ENCODE peak calls at places on chromosomes 3 and 15, in ten cellular contexts. One of them, this sample, is unnamed.

GRCh38 chr3:194672876-194673275 is 885 bp upstream of the LSG1 start:
- DNase-seq in adrenal gland: no peak
- DNase-seq in IMR-90: no peak
- DNase-seq in cardiac muscle cell: no peak
- DNase-seq in GM12878: no peak
- DNase-seq in osteoblast: no peak
- DNase-seq in body of pancreas: no peak
- DNase-seq in upper lobe of right lung: no peak
- DNase-seq in psoas muscle: no peak
- DNase-seq in PC-9: no peak
- DNase-seq in this sample: no peak

GRCh38 chr3:164673738-164674137 is 404.6 kb downstream of the SI start:
- DNase-seq in adrenal gland: no peak
- DNase-seq in IMR-90: no peak
- DNase-seq in cardiac muscle cell: no peak
- DNase-seq in GM12878: no peak
- DNase-seq in osteoblast: no peak
- DNase-seq in body of pancreas: no peak
- DNase-seq in upper lobe of right lung: no peak
- DNase-seq in psoas muscle: no peak
- DNase-seq in PC-9: no peak
- DNase-seq in this sample: no peak

GRCh38 chr15:93038064-93038705 is 50.8 kb downstream of the RGMA start:
- DNase-seq in adrenal gland: no peak
- DNase-seq in IMR-90: no peak
- DNase-seq in cardiac muscle cell: no peak
- DNase-seq in GM12878: no peak
- DNase-seq in osteoblast: peak
- DNase-seq in body of pancreas: no peak
- DNase-seq in upper lobe of right lung: peak
- DNase-seq in psoas muscle: no peak
- DNase-seq in PC-9: no peak
- DNase-seq in this sample: no peak

GRCh38 chr3:101803152-101803782 is 24.3 kb downstream of the NXPE3 start:
- DNase-seq in adrenal gland: peak
- DNase-seq in IMR-90: peak
- DNase-seq in cardiac muscle cell: peak
- DNase-seq in GM12878: no peak
- DNase-seq in osteoblast: peak
- DNase-seq in body of pancreas: peak
- DNase-seq in upper lobe of right lung: no peak
- DNase-seq in psoas muscle: no peak
- DNase-seq in PC-9: peak
- DNase-seq in this sample: peak

GRCh38 chr3:186901135-186901734 is 29.1 kb upstream of the ST6GAL1 start:
- DNase-seq in adrenal gland: no peak
- DNase-seq in IMR-90: no peak
- DNase-seq in cardiac muscle cell: peak
- DNase-seq in GM12878: no peak
- DNase-seq in osteoblast: no peak
- DNase-seq in body of pancreas: no peak
- DNase-seq in upper lobe of right lung: no peak
- DNase-seq in psoas muscle: no peak
- DNase-seq in PC-9: peak
- DNase-seq in this sample: no peak

GRCh38 chr3:58299839-58300516 is 6.1 kb upstream of the RPP14 start:
- DNase-seq in adrenal gland: peak
- DNase-seq in IMR-90: peak
- DNase-seq in cardiac muscle cell: peak
- DNase-seq in GM12878: no peak
- DNase-seq in osteoblast: no peak
- DNase-seq in body of pancreas: peak
- DNase-seq in upper lobe of right lung: no peak
- DNase-seq in psoas muscle: no peak
- DNase-seq in PC-9: peak
- DNase-seq in this sample: peak

GRCh38 chr15:26235864-26236263 is 372.7 kb upstream of the ATP10A start:
- DNase-seq in adrenal gland: no peak
- DNase-seq in IMR-90: no peak
- DNase-seq in cardiac muscle cell: no peak
- DNase-seq in GM12878: no peak
- DNase-seq in osteoblast: no peak
- DNase-seq in body of pancreas: no peak
- DNase-seq in upper lobe of right lung: no peak
- DNase-seq in psoas muscle: no peak
- DNase-seq in PC-9: no peak
- DNase-seq in this sample: no peak

GRCh38 chr15:100043069-100043641 is 298.6 kb downstream of the ADAMTS17 start:
- DNase-seq in adrenal gland: peak
- DNase-seq in IMR-90: peak
- DNase-seq in cardiac muscle cell: peak
- DNase-seq in GM12878: no peak
- DNase-seq in osteoblast: no peak
- DNase-seq in body of pancreas: peak
- DNase-seq in upper lobe of right lung: no peak
- DNase-seq in psoas muscle: peak
- DNase-seq in PC-9: peak
- DNase-seq in this sample: peak

GRCh38 chr3:134211797-134212196 is 38.9 kb downstream of the RYK start:
- DNase-seq in adrenal gland: peak
- DNase-seq in IMR-90: peak
- DNase-seq in cardiac muscle cell: peak
- DNase-seq in GM12878: no peak
- DNase-seq in osteoblast: peak
- DNase-seq in body of pancreas: peak
- DNase-seq in upper lobe of right lung: no peak
- DNase-seq in psoas muscle: no peak
- DNase-seq in PC-9: no peak
- DNase-seq in this sample: no peak

GRCh38 chr3:45273681-45274515 is 47.8 kb upstream of the TMEM158 start:
- DNase-seq in adrenal gland: peak
- DNase-seq in IMR-90: peak
- DNase-seq in cardiac muscle cell: no peak
- DNase-seq in GM12878: no peak
- DNase-seq in osteoblast: peak
- DNase-seq in body of pancreas: no peak
- DNase-seq in upper lobe of right lung: no peak
- DNase-seq in psoas muscle: no peak
- DNase-seq in PC-9: peak
- DNase-seq in this sample: no peak

GRCh38 chr3:129180461-129180860 is 3.2 kb downstream of the CNBP start:
- DNase-seq in adrenal gland: peak
- DNase-seq in IMR-90: no peak
- DNase-seq in cardiac muscle cell: peak
- DNase-seq in GM12878: no peak
- DNase-seq in osteoblast: no peak
- DNase-seq in body of pancreas: no peak
- DNase-seq in upper lobe of right lung: no peak
- DNase-seq in psoas muscle: no peak
- DNase-seq in PC-9: no peak
- DNase-seq in this sample: no peak

DNA sequence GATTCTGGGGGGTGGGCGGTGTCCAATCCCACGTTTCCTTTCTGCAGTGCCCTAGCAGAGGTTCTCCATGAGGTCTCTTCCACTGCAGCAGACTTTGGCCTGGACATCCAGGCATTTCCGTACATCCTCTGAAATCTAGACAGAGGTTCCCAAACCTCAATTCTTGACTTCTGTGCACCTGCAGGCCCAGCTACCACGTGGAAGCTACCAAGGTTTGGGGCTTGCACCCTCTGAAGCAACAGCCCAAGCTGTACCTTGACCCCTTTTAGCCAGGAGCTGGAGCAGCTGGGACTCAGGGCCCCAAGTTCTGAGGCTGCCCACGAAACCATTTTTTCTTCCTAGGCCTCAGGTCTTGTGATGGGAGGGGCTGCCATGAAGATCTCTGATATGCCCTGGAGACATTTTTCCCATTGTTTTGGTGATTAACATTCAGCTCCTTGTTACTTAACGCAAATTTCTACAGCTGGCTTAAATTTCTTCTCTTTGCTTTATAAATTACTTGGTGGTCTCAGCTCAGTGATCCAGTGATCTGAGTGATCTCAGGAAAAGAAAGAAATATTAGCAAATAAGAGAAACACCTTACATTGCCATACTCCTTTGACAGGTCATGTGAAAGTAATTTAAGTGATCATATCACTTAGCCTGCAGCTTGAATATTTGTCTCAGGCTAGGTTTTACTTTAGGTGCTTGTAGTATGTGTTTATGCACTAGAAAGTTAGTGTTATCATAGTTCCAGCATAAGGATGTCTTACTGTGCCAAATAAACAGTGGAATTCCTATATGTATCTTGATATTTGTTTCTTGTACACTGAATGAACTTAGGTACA is 3.0 kb downstream of the SNAP23 start:
- DNase-seq in adrenal gland: no peak
- DNase-seq in IMR-90: no peak
- DNase-seq in cardiac muscle cell: no peak
- DNase-seq in GM12878: no peak
- DNase-seq in osteoblast: no peak
- DNase-seq in body of pancreas: no peak
- DNase-seq in upper lobe of right lung: no peak
- DNase-seq in psoas muscle: no peak
- DNase-seq in PC-9: peak
- DNase-seq in this sample: no peak
- H3K27ac ChIP-seq in adrenal gland: peak
- H3K27ac ChIP-seq in IMR-90: no peak
- H3K27ac ChIP-seq in cardiac muscle cell: no peak
- H3K27ac ChIP-seq in GM12878: peak
- H3K27ac ChIP-seq in osteoblast: no peak
- H3K27ac ChIP-seq in body of pancreas: no peak
- H3K27ac ChIP-seq in upper lobe of right lung: peak
- H3K27ac ChIP-seq in psoas muscle: peak
- H3K27ac ChIP-seq in PC-9: peak
- H3K27ac ChIP-seq in this sample: peak

GRCh38 chr3:11211531-11212300 is 57.4 kb downstream of the HRH1 start:
- DNase-seq in adrenal gland: no peak
- DNase-seq in IMR-90: peak
- DNase-seq in cardiac muscle cell: peak
- DNase-seq in GM12878: no peak
- DNase-seq in osteoblast: peak
- DNase-seq in body of pancreas: no peak
- DNase-seq in upper lobe of right lung: no peak
- DNase-seq in psoas muscle: no peak
- DNase-seq in PC-9: no peak
- DNase-seq in this sample: no peak
- TF ChIP-seq CTCF in adrenal gland: no peak
- TF ChIP-seq CTCF in IMR-90: peak
- TF ChIP-seq CTCF in cardiac muscle cell: peak
- TF ChIP-seq CTCF in GM12878: no peak
- TF ChIP-seq CTCF in osteoblast: peak
- TF ChIP-seq CTCF in body of pancreas: no peak
- TF ChIP-seq CTCF in upper lobe of right lung: no peak
- TF ChIP-seq CTCF in psoas muscle: no peak
- TF ChIP-seq CTCF in PC-9: no peak
- TF ChIP-seq CTCF in this sample: no peak

GRCh38 chr3:190182418-190183043 is 61.8 kb upstream of the P3H2 start:
- DNase-seq in adrenal gland: no peak
- DNase-seq in IMR-90: peak
- DNase-seq in cardiac muscle cell: no peak
- DNase-seq in GM12878: no peak
- DNase-seq in osteoblast: no peak
- DNase-seq in body of pancreas: no peak
- DNase-seq in upper lobe of right lung: no peak
- DNase-seq in psoas muscle: no peak
- DNase-seq in PC-9: no peak
- DNase-seq in this sample: no peak
- H3K27ac ChIP-seq in adrenal gland: no peak
- H3K27ac ChIP-seq in IMR-90: peak
- H3K27ac ChIP-seq in cardiac muscle cell: peak
- H3K27ac ChIP-seq in GM12878: no peak
- H3K27ac ChIP-seq in osteoblast: peak
- H3K27ac ChIP-seq in body of pancreas: no peak
- H3K27ac ChIP-seq in upper lobe of right lung: no peak
- H3K27ac ChIP-seq in psoas muscle: peak
- H3K27ac ChIP-seq in PC-9: no peak
- H3K27ac ChIP-seq in this sample: no peak

GRCh38 chr15:31974154-31974794 is 56.0 kb upstream of the CHRNA7 start:
- DNase-seq in adrenal gland: no peak
- DNase-seq in IMR-90: no peak
- DNase-seq in cardiac muscle cell: no peak
- DNase-seq in GM12878: no peak
- DNase-seq in osteoblast: no peak
- DNase-seq in body of pancreas: no peak
- DNase-seq in upper lobe of right lung: no peak
- DNase-seq in psoas muscle: no peak
- DNase-seq in PC-9: no peak
- DNase-seq in this sample: no peak

GRCh38 chr15:31977812-31978662 is 52.3 kb upstream of the CHRNA7 start:
- DNase-seq in adrenal gland: peak
- DNase-seq in IMR-90: peak
- DNase-seq in cardiac muscle cell: peak
- DNase-seq in GM12878: no peak
- DNase-seq in osteoblast: peak
- DNase-seq in body of pancreas: peak
- DNase-seq in upper lobe of right lung: peak
- DNase-seq in psoas muscle: no peak
- DNase-seq in PC-9: no peak
- DNase-seq in this sample: peak

GRCh38 chr15:31974855-31975421 is 55.4 kb upstream of the CHRNA7 start:
- DNase-seq in adrenal gland: peak
- DNase-seq in IMR-90: peak
- DNase-seq in cardiac muscle cell: peak
- DNase-seq in GM12878: no peak
- DNase-seq in osteoblast: no peak
- DNase-seq in body of pancreas: peak
- DNase-seq in upper lobe of right lung: no peak
- DNase-seq in psoas muscle: no peak
- DNase-seq in PC-9: no peak
- DNase-seq in this sample: peak

GRCh38 chr15:31977138-31977537 is 53.2 kb upstream of the CHRNA7 start:
- DNase-seq in adrenal gland: no peak
- DNase-seq in IMR-90: no peak
- DNase-seq in cardiac muscle cell: no peak
- DNase-seq in GM12878: no peak
- DNase-seq in osteoblast: no peak
- DNase-seq in body of pancreas: no peak
- DNase-seq in upper lobe of right lung: no peak
- DNase-seq in psoas muscle: no peak
- DNase-seq in PC-9: no peak
- DNase-seq in this sample: no peak

DNA sequence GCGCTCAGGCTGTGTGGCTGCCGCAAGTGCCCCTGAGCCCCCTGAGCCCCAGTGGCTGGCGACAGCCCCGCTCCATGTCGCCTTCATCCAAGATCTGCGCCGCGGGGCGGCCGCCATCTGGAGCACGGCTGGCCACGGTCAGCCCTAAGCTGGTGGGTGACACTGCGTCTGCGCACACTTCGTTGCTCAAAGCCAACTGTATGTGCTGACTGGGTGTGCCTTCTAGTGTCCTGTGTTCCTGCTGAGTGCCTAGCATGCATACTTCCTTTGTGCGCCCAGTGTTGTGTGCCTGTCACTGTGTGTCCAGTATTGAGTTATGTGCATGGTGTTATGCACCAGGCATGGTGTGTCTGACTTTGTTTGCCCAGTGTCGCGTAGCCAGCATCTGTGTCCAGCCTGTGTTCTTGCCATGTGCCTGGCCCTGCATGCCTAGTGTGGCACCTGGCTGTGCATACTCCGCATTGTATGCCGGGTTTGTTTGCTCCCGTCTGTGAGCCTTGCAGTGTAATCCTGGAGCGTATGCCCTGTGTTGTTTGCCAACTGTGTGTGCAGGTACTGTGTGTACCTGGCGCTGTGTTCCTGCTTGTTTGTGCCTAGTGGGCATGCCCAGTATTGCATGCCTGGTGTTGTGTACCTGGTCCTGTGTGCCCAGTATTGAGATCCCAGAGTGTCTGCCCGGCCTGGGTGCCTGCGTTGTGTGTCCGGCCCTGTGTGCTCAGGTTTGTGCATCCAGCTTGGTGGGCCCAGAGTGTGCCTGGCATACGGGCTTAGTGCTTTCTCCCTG is 54.7 kb upstream of the CHRNA7 start:
- DNase-seq in adrenal gland: no peak
- DNase-seq in IMR-90: no peak
- DNase-seq in cardiac muscle cell: no peak
- DNase-seq in GM12878: no peak
- DNase-seq in osteoblast: no peak
- DNase-seq in body of pancreas: peak
- DNase-seq in upper lobe of right lung: no peak
- DNase-seq in psoas muscle: no peak
- DNase-seq in PC-9: no peak
- DNase-seq in this sample: no peak
- TF ChIP-seq CTCF in adrenal gland: no peak
- TF ChIP-seq CTCF in IMR-90: no peak
- TF ChIP-seq CTCF in cardiac muscle cell: no peak
- TF ChIP-seq CTCF in GM12878: peak
- TF ChIP-seq CTCF in osteoblast: no peak
- TF ChIP-seq CTCF in body of pancreas: no peak
- TF ChIP-seq CTCF in upper lobe of right lung: no peak
- TF ChIP-seq CTCF in psoas muscle: no peak
- TF ChIP-seq CTCF in PC-9: no peak
- TF ChIP-seq CTCF in this sample: no peak